ENCODE peak calls at places on chromosomes 2 and 18, in eight cellular contexts. W is neural progenitor cell, Z is right lobe of liver, I is psoas muscle, H is adrenal gland, E is fibroblast of lung, B is tibial artery, C is spleen. T is an unnamed sample.

GRCh38 chr2:26043862-26044736 is 10.2 kb downstream of the RAB10 start:
- DNase-seq in W (no peak), Z (peak), I (peak), H (peak), E (peak), B (no peak), C (no peak), T (no peak)

GRCh38 chr2:20314562-20315521 is 35.8 kb downstream of the PUM2 start:
- DNase-seq in W (no peak), Z (no peak), I (no peak), H (no peak), E (no peak), B (no peak), C (no peak), T (no peak)

GRCh38 chr2:160427629-160428424 is 65.8 kb downstream of the RBMS1 start:
- DNase-seq in W (no peak), Z (no peak), I (no peak), H (no peak), E (peak), B (no peak), C (peak), T (peak)

GRCh38 chr2:192236136-192236535 is 41.4 kb upstream of the TMEFF2 start:
- DNase-seq in W (no peak), Z (no peak), I (no peak), H (no peak), E (peak), B (no peak), C (no peak), T (peak)

GRCh38 chr2:175007510-175007909 is 2.3 kb upstream of the CHN1 start:
- DNase-seq in W (peak), Z (no peak), I (no peak), H (no peak), E (no peak), B (no peak), C (no peak), T (no peak)

GRCh38 chr2:215847056-215847455 is 166.3 kb downstream of the MREG start:
- DNase-seq in W (no peak), Z (no peak), I (no peak), H (no peak), E (no peak), B (no peak), C (no peak), T (no peak)

GRCh38 chr18:23032030-23032582 is 99.0 kb downstream of the RBBP8 start:
- DNase-seq in W (no peak), Z (no peak), I (no peak), H (no peak), E (peak), B (no peak), C (no peak), T (peak)

GRCh38 chr18:79766308-79766707 is 31.4 kb upstream of the KCNG2 start:
- DNase-seq in W (no peak), Z (no peak), I (no peak), H (no peak), E (no peak), B (peak), C (peak), T (no peak)

GRCh38 chr2:161238559-161239415 is 69.4 kb upstream of the PSMD14 start:
- DNase-seq in W (peak), Z (peak), I (peak), H (peak), E (peak), B (peak), C (peak), T (peak)

GRCh38 chr2:88932677-88933076 is 241.2 kb downstream of the RPIA start:
- DNase-seq in W (no peak), Z (no peak), I (no peak), H (no peak), E (no peak), B (no peak), C (no peak), T (no peak)

GRCh38 chr2:33064349-33064801 is 117.6 kb downstream of the LTBP1 start:
- DNase-seq in W (no peak), Z (no peak), I (no peak), H (no peak), E (no peak), B (no peak), C (no peak), T (no peak)

GRCh38 chr18:58484989-58485962 is 143.6 kb downstream of the ALPK2 start:
- DNase-seq in W (peak), Z (no peak), I (no peak), H (no peak), E (no peak), B (no peak), C (no peak), T (no peak)

GRCh38 chr2:150528861-150529801 is 41.7 kb upstream of the RND3 start:
- DNase-seq in W (peak), Z (no peak), I (no peak), H (no peak), E (peak), B (no peak), C (no peak), T (no peak)

GRCh38 chr2:209556354-209556961 is 132.6 kb downstream of the MAP2 start:
- DNase-seq in W (peak), Z (no peak), I (no peak), H (peak), E (peak), B (no peak), C (no peak), T (no peak)

GRCh38 chr2:231057590-231057989 is 923 bp downstream of the PSMD1 start:
- DNase-seq in W (peak), Z (no peak), I (no peak), H (no peak), E (peak), B (no peak), C (no peak), T (no peak)

DNA sequence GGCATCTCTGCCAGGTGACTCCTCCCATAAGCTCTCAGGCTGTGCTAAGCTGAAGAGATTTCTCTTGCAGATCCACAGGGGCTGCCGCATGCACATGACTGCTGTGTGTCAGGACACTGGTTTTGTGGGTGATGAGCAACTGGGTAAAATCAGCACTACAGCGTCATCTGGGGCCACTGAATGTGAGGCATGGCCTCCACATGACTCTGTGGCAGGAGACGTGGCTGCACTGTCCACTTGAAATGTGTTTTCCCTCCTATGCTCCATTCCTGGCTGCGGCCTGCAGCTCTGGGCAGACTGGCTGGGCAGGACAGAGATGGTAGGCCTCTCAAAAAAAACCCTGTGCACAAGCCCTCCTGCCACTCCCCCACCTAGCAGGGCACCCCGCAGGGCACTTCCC is 63.6 kb downstream of the MARCO start:
- DNase-seq in W (no peak), Z (peak), I (no peak), H (no peak), E (no peak), B (peak), C (no peak), T (peak)
- H3K27ac ChIP-seq in W (no peak), Z (no peak), I (no peak), H (no peak), E (no peak), B (no peak), C (no peak), T (no peak)

DNA sequence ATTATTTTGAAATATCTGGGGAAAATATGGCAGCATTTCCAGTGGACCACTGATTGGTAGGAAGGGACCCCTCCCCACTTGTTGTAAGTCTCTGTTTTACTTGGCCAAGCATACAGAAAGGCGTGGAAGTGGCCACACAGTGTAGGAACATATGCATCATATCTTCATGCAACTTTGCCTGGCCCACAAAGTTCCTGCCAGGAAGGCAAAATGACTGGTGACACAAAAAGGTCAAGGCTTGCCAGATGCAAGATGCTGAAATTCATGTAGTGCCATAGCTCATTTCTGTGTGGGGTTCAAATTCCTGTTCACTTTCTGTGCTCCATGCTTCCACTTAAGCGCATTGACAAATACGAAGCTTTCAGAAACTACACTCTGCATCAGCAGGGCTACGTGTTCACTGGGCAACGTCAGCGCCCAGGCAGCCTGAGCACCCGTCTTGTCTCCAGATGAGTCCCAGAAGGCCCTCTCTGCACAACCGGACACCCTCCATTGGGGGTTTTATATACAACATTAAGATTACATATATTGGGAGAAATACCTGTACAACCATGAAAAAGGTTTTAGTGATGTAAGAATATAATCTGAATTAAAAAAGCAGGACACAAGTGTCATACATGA is 3.6 kb downstream of the DYNC2LI1 start:
- DNase-seq in W (no peak), Z (no peak), I (no peak), H (no peak), E (peak), B (no peak), C (no peak), T (no peak)
- H3K27ac ChIP-seq in W (no peak), Z (no peak), I (no peak), H (no peak), E (no peak), B (no peak), C (no peak), T (no peak)

DNA sequence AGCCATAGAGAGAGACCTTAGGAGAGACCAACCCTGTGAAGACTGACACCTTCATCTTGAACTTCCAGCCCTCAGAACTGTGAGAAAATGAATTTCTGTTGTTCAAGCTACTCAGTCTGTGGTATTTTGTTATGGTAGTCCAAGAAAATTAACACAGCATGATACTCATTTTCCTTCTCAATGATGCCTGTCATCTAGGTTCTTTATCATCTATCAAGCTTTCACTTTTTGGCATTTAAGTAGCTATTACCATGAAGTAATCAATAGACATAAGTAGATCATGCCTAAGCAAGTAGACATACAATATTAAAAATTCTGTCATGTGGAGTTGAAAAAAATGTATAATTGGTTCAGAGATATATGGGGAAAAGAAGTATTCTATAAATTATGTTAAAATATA is 444.7 kb downstream of the THSD7B start:
- DNase-seq in W (no peak), Z (no peak), I (no peak), H (no peak), E (no peak), B (no peak), C (no peak), T (no peak)
- H3K27ac ChIP-seq in W (no peak), Z (no peak), I (no peak), H (no peak), E (no peak), B (no peak), C (no peak), T (no peak)

DNA sequence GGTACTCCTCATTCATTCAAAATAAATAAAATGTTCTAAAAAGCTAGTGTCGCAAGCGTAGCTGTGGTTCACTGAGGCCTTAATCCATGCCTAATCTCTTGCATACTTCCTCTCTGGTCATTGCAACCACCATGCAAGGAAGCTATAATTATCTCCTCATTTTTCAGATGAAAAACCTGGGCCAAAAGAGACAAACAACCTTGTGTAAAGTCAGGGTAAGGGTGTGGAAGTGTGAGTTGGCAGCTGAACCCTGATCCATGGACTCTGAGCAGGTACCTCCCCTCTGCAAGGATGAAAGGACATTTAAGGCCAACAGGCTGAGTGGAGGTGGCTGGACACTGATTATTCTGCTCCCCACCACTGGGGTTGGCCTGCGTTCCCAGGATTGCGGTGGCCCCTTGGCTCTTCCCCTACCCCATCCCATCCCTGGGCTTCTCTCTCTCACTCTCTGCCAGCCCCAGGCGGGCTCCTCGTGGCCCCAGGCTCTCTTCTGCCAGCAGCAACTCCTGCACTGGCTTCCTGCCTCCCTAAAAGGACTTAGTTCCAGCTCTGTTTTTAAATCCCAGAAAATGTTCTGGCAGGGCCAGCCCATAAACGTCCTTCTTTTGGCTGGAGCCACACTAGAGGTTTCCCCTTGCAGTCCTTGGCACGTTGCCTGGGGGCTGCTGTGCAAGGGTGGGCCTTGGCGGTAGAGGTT is 72.0 kb upstream of the AFF3 start:
- DNase-seq in W (no peak), Z (peak), I (no peak), H (no peak), E (no peak), B (peak), C (no peak), T (no peak)
- H3K27ac ChIP-seq in W (no peak), Z (peak), I (peak), H (no peak), E (no peak), B (peak), C (no peak), T (no peak)

GRCh38 chr18:8823530-8823929 is 118.2 kb downstream of the MTCL1 start:
- DNase-seq in W (no peak), Z (no peak), I (no peak), H (no peak), E (no peak), B (no peak), C (no peak), T (no peak)

GRCh38 chr18:8822643-8823042 is 117.3 kb downstream of the MTCL1 start:
- DNase-seq in W (no peak), Z (no peak), I (no peak), H (no peak), E (no peak), B (no peak), C (no peak), T (no peak)

GRCh38 chr18:8821531-8821930 is 116.2 kb downstream of the MTCL1 start:
- DNase-seq in W (no peak), Z (no peak), I (no peak), H (no peak), E (no peak), B (no peak), C (no peak), T (no peak)

GRCh38 chr18:8818982-8819381 is 113.6 kb downstream of the MTCL1 start:
- DNase-seq in W (no peak), Z (no peak), I (no peak), H (no peak), E (no peak), B (no peak), C (no peak), T (no peak)

DNA sequence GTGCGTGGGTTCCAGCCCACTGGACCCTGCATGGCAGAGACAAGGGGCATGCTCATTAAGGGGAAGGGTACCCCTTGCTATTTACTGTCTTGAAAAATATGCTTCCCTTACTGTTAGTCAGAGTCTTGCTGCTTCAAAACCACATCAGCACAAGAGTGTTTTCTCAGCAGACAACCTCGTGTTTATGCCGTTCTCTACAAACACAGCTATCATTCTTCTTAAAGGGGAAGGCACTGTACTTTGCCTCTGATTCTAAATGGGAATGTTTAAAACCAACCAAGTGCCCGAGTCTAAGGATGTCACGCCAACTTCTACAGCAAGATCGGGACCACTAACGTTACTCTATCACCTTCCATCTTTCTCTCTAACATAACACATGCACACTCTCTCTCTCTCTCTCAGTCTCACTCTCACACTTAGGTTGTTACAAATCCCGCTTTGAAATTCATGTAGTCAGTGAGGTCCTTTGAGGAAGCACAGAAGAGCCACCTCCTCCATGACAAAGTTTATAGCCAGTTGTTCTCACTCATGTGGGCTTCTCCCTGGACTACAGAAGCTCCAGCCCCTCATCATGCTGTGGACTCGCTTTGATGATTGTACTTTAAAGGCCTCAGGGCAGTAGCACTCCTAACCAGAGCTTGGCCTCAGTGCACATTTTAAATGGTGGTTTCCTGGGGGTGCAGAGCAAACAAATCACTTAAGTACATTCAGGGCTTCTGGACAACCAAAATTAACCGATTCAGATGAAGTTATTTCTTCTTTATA is 115.5 kb downstream of the MTCL1 start:
- DNase-seq in W (no peak), Z (no peak), I (no peak), H (no peak), E (no peak), B (no peak), C (no peak), T (no peak)
- H3K27ac ChIP-seq in W (no peak), Z (no peak), I (no peak), H (no peak), E (no peak), B (no peak), C (no peak), T (no peak)

GRCh38 chr2:219642465-219643083 is 15.1 kb downstream of the SLC4A3 start:
- DNase-seq in W (peak), Z (peak), I (peak), H (peak), E (peak), B (peak), C (peak), T (peak)
- H3K27ac ChIP-seq in W (no peak), Z (no peak), I (no peak), H (no peak), E (no peak), B (no peak), C (no peak), T (no peak)

GRCh38 chr2:28601612-28602011 is 105.8 kb downstream of the PLB1 start:
- DNase-seq in W (no peak), Z (no peak), I (no peak), H (peak), E (no peak), B (no peak), C (peak), T (no peak)
- H3K27ac ChIP-seq in W (no peak), Z (no peak), I (no peak), H (peak), E (no peak), B (no peak), C (peak), T (no peak)

T was measured in SJSA1.